ENCODE peak calls at places on chromosomes 11 and 22, in four cellular contexts. J is GM23338, Y is HCT116, H is PC-3. F is an unnamed sample. For H3K9me2 and H3K4me1, the result is how much of the 10 kb centered on the place peaks cover.

GRCh38 chr11:60860943-60861342 is 5.2 kb upstream of the PTGDR2 start:
- DNase-seq in J (no peak), Y (no peak), H (no peak), F (no peak)

GRCh38 chr22:29722587-29722986 is 2.8 kb downstream of the CABP7 start:
- DNase-seq in J (peak), Y (no peak), H (no peak), F (no peak)

GRCh38 chr11:100863080-100863581 is 176.0 kb downstream of the ARHGAP42 start:
- DNase-seq in J (peak), Y (no peak), H (peak), F (peak)

GRCh38 chr11:119335655-119336543 is 1.6 kb downstream of the RNF26 start:
- DNase-seq in J (no peak), Y (no peak), H (peak), F (no peak)

GRCh38 chr11:27354359-27354965 is 8.6 kb downstream of the CCDC34 start:
- DNase-seq in J (no peak), Y (no peak), H (no peak), F (no peak)

GRCh38 chr11:92964471-92964870 is 5.0 kb upstream of the MTNR1B start:
- DNase-seq in J (no peak), Y (no peak), H (peak), F (peak)

GRCh38 chr11:32006799-32007388 is 84.0 kb upstream of the RCN1 start:
- DNase-seq in J (peak), Y (peak), H (peak), F (peak)

GRCh38 chr11:119181677-119182412 is 3.4 kb upstream of the NHERF4 start:
- DNase-seq in J (no peak), Y (no peak), H (no peak), F (no peak)

GRCh38 chr11:25925359-25925758 is 406.6 kb upstream of the ANO3 start:
- DNase-seq in J (no peak), Y (no peak), H (no peak), F (no peak)

DNA sequence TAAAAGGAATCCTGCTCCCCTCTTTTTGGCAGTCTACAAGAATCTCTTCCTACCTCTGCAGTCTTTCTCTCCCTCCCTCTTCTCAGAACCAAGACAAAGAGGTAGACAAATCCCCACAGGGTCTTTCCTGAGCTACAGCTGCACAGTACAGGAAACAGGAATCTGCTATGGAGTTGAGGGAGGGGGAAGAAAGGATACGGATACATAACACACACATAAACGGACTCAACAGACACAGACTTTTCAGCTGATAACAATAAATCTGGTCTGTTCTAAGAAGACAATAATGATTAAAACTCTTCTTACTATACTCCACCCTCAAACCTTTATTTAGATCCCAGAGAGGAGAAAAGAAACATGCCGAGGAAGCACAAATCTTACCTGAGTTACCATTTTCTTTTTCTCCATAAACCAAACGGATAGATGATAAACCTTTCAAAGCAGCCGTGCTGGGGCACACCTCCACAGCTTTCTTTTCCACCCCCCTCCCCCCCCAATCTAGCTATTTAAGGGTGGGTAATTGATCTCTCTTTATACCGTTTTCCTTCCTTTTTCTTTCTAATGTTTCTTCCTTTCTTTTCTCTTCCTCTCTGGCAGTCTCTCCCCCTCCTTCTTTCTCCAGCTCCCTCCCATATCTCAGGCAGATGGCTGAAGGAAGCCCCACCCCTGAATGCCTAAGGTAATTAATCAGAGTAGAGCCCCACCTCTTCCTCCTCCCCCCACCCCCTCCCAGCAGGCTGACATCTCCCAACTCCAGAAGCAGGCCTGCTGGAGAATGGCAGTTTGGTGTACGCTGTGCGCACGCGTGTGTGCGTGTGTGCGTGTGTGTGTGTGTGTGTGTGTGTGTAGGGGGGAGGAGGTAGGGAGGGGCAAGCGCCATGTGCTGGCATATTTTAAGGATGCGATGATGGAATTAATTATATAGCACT is 122.4 kb downstream of the APOL5 start:
- DNase-seq in J (peak), Y (peak), H (peak), F (peak)
- H3K9me2 ChIP-seq in J (under half), Y (under half), H (under half), F (under half)

GRCh38 chr11:65615229-65615949 is at the start of gene PCNX3:
- DNase-seq in J (peak), Y (peak), H (peak), F (peak)
- H3K4me1 ChIP-seq in J (under half), Y (under half), H (under half), F (under half)

DNA sequence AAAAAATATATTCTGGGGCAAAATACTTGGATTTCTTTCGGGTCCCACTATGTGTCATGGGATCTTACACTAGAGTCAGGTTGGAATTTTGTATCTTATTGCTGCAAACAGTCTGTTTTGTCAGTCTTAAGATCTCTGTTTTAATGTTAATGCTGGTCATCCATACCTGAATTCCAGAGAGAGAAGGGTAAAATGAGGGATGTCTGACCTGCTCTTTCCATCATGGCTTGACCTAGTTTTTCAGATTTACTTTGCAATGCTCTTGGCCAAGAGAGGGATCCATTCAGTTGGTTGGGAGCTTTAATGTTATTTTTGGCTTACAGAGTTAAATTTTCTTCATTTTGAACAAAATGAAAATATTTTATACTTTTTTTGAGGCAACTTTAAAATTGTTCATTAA is 117.2 kb downstream of the CASP12 start:
- DNase-seq in J (peak), Y (no peak), H (no peak), F (no peak)
- H3K9me2 ChIP-seq in J (under half), Y (under half), H (under half), F (under half)

GRCh38 chr22:37568448-37569008 is 8.2 kb downstream of the CDC42EP1 start:
- DNase-seq in J (no peak), Y (no peak), H (no peak), F (no peak)
- H3K4me1 ChIP-seq in J (under half), Y (half or more), H (under half), F (under half)

GRCh38 chr22:24471570-24471969 is 23.6 kb upstream of the UPB1 start:
- DNase-seq in J (no peak), Y (no peak), H (no peak), F (no peak)
- H3K9me2 ChIP-seq in J (under half), Y (under half), H (under half), F (under half)

DNA sequence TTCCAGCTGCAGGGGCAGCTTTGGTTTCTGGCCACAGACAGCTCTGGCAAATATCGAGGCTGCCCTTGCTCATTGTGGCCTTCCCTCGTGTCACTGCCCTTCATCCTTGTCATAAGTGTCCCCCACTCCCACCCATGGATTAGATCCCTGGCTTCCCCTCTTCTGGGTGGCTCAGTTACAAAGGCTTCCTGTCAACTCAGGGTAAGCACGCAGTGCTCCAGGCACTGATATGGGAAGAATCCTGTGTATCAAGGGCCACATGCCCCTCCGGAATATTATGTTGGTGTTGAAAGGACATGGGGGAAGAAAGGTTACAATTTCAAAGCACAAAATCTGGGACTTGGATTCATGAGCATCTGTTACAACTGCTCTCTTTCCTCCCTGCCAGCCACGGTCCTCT is 128.1 kb downstream of the DBX1 start:
- DNase-seq in J (no peak), Y (no peak), H (no peak), F (no peak)
- H3K4me1 ChIP-seq in J (half or more), Y (under half), H (half or more), F (under half)

GRCh38 chr11:69280451-69280850 is 13.5 kb upstream of the MYEOV start:
- DNase-seq in J (no peak), Y (no peak), H (peak), F (peak)
- H3K9me2 ChIP-seq in J (under half), Y (under half), H (under half), F (under half)